ENCODE peak calls at places on chromosomes 1 and 21, in nine cellular contexts. T is iPS DF 6.9; R is AG04449; L is fibroblast of lung; H is cardiac fibroblast; I is fibroblast of mammary gland; W is right cardiac atrium; P is left ventricle myocardium inferior; F is CD8-positive, alpha-beta memory T cell. K is an unnamed sample.

GRCh38 chr1:80155371-80155770 is 1148.8 kb upstream of the ADGRL4 start:
- DNase-seq in H (peak), L (no peak), F (no peak), I (peak), W (no peak), T (no peak), P (no peak), R (no peak), K (no peak)

GRCh38 chr1:2865571-2866414 is 64.3 kb upstream of the TTC34 start:
- DNase-seq in H (no peak), I (no peak), T (no peak), R (no peak), L (no peak), W (peak), F (no peak), P (no peak), K (no peak)

GRCh38 chr1:40633563-40634376 is 31.7 kb downstream of the RIMS3 start:
- DNase-seq in R (no peak), P (peak), T (no peak), F (no peak), I (no peak), L (no peak), W (peak), H (no peak), K (no peak)

GRCh38 chr1:212229654-212230053 is 55.6 kb upstream of the PPP2R5A start:
- DNase-seq in H (peak), F (no peak), I (peak), L (peak), P (no peak), W (no peak), R (no peak), T (no peak), K (no peak)

GRCh38 chr1:180912211-180912800 is 391 bp upstream of the KIAA1614 start:
- DNase-seq in W (peak), R (no peak), L (peak), T (no peak), F (no peak), H (peak), P (no peak), I (peak), K (no peak)

GRCh38 chr21:38323721-38324591 is 67.2 kb downstream of the KCNJ15 start:
- DNase-seq in T (peak), F (no peak), I (peak), W (no peak), P (no peak), H (peak), L (peak), R (peak), K (peak)

GRCh38 chr1:91795601-91796389 is 90.2 kb downstream of the TGFBR3 start:
- DNase-seq in F (no peak), R (peak), L (peak), W (no peak), T (no peak), I (peak), H (peak), P (no peak), K (peak)

GRCh38 chr1:235286667-235287066 is 41.3 kb downstream of the ARID4B start:
- DNase-seq in T (no peak), P (no peak), I (peak), L (peak), F (no peak), R (no peak), H (no peak), W (no peak), K (no peak)

GRCh38 chr1:205774277-205775014 is 836 bp downstream of the RAB29 start:
- DNase-seq in T (no peak), R (no peak), L (peak), W (no peak), H (peak), F (peak), P (no peak), I (no peak), K (no peak)

GRCh38 chr1:92709738-92710137 is 75.2 kb downstream of the EVI5 start:
- DNase-seq in W (no peak), R (peak), P (no peak), T (no peak), L (peak), I (peak), H (peak), F (no peak), K (peak)

GRCh38 chr1:10561497-10561896 is 86.7 kb downstream of the PEX14 start:
- DNase-seq in W (no peak), F (no peak), R (no peak), H (peak), P (no peak), T (no peak), L (peak), I (peak), K (peak)

GRCh38 chr1:37083551-37084119 is 49.3 kb upstream of the GRIK3 start:
- DNase-seq in I (no peak), R (no peak), H (no peak), P (no peak), T (no peak), W (no peak), F (no peak), L (no peak), K (no peak)

GRCh38 chr1:200808846-200809245 is 63.9 kb upstream of the GPR25 start:
- DNase-seq in T (no peak), L (no peak), F (no peak), R (no peak), W (no peak), I (no peak), P (no peak), H (no peak), K (no peak)

GRCh38 chr1:150876111-150876434 is 326 bp downstream of the ARNT start:
- DNase-seq in R (no peak), H (peak), L (peak), W (no peak), T (peak), F (no peak), I (peak), P (no peak), K (peak)

GRCh38 chr1:223195281-223195680 is 52.2 kb upstream of the TLR5 start:
- DNase-seq in I (no peak), P (no peak), H (no peak), L (no peak), W (no peak), F (no peak), R (no peak), T (no peak), K (no peak)

GRCh38 chr21:42338730-42339715 is 11.8 kb downstream of the TFF2 start:
- DNase-seq in I (no peak), T (no peak), H (no peak), L (no peak), F (no peak), P (no peak), W (no peak), R (no peak), K (no peak)

GRCh38 chr1:24586970-24587820 is 31.3 kb downstream of the NCMAP start:
- DNase-seq in T (peak), W (no peak), R (peak), I (peak), L (peak), F (peak), H (peak), P (no peak), K (peak)

GRCh38 chr1:21783679-21784603 is 992 bp upstream of the USP48 start:
- DNase-seq in L (peak), F (no peak), T (peak), R (no peak), W (peak), P (no peak), H (peak), I (peak), K (peak)

GRCh38 chr1:166952002-166952746 is 23.2 kb downstream of the ILDR2 start:
- DNase-seq in L (peak), T (no peak), I (peak), H (peak), R (no peak), W (no peak), P (peak), F (no peak), K (peak)

GRCh38 chr1:207034998-207035397 is 2.4 kb upstream of the C1orf116 start:
- DNase-seq in I (peak), H (no peak), R (no peak), F (no peak), T (no peak), L (peak), P (no peak), W (no peak), K (no peak)

GRCh38 chr21:23887709-23888303 is 1719.5 kb downstream of the MRPL39 start:
- DNase-seq in R (no peak), W (no peak), T (no peak), P (no peak), H (no peak), I (no peak), F (peak), L (no peak), K (no peak)

GRCh38 chr1:4724001-4724400 is 69.6 kb downstream of the AJAP1 start:
- DNase-seq in L (no peak), W (no peak), P (no peak), T (no peak), F (no peak), I (no peak), R (no peak), H (no peak), K (no peak)

GRCh38 chr1:243580984-243581383 is 269.1 kb downstream of the AKT3 start:
- DNase-seq in P (no peak), L (no peak), F (no peak), R (no peak), T (no peak), I (no peak), H (no peak), W (no peak), K (no peak)

GRCh38 chr1:244022301-244022700 is 28.8 kb upstream of the ZBTB18 start:
- DNase-seq in R (peak), P (no peak), F (no peak), L (no peak), T (no peak), H (peak), I (peak), W (no peak), K (no peak)

GRCh38 chr21:29975776-29976175 is 36.0 kb upstream of the GRIK1 start:
- DNase-seq in W (no peak), F (no peak), P (no peak), R (no peak), T (no peak), L (no peak), H (no peak), I (no peak), K (no peak)

GRCh38 chr1:4778056-4778455 is 123.6 kb downstream of the AJAP1 start:
- DNase-seq in T (no peak), F (no peak), H (no peak), L (no peak), I (no peak), W (no peak), R (no peak), P (no peak), K (no peak)

GRCh38 chr1:99004270-99005141 is at the start of gene PLPPR5:
- DNase-seq in P (no peak), I (peak), L (peak), R (no peak), H (peak), W (peak), F (no peak), T (no peak), K (no peak)

GRCh38 chr1:206079130-206079529 is 26.2 kb downstream of the RHEX start:
- DNase-seq in F (no peak), T (no peak), P (no peak), L (no peak), W (no peak), I (no peak), R (no peak), H (no peak), K (no peak)

GRCh38 chr1:183461350-183461749 is 10.9 kb upstream of the SMG7 start:
- DNase-seq in R (no peak), W (no peak), L (no peak), P (no peak), F (no peak), T (peak), H (peak), I (peak), K (no peak)

GRCh38 chr1:198007687-198008627 is 90.8 kb downstream of the LHX9 start:
- DNase-seq in I (no peak), P (no peak), F (no peak), W (no peak), T (no peak), R (no peak), H (peak), L (peak), K (no peak)

GRCh38 chr1:38208720-38209632 is 162.4 kb upstream of the POU3F1 start:
- DNase-seq in T (no peak), R (no peak), W (no peak), I (no peak), F (no peak), P (no peak), L (no peak), H (no peak), K (no peak)

GRCh38 chr1:165828103-165828558 is 717 bp downstream of the UCK2 start:
- DNase-seq in R (no peak), L (peak), W (peak), I (peak), F (peak), P (peak), H (peak), T (no peak), K (no peak)

GRCh38 chr1:246588322-246588721 is 22.1 kb downstream of the CNST start:
- DNase-seq in H (peak), R (no peak), T (no peak), I (peak), P (no peak), F (no peak), L (peak), W (no peak), K (no peak)

GRCh38 chr1:12811409-12811784 is 19.8 kb downstream of the PRAMEF11 start:
- DNase-seq in H (no peak), T (no peak), R (no peak), F (no peak), I (no peak), L (no peak), P (no peak), W (no peak), K (no peak)

GRCh38 chr1:201222125-201222524 is 31.5 kb downstream of the IGFN1 start:
- DNase-seq in W (no peak), F (no peak), T (no peak), R (no peak), I (no peak), P (no peak), H (no peak), L (no peak), K (no peak)

GRCh38 chr1:36321119-36321951 is 2.1 kb downstream of the EVA1B start:
- DNase-seq in R (no peak), F (no peak), T (peak), P (peak), H (peak), L (peak), I (peak), W (peak), K (peak)

GRCh38 chr1:39275836-39276507 is 71.5 kb downstream of the MACF1 start:
- DNase-seq in P (no peak), W (no peak), I (no peak), T (no peak), F (no peak), H (no peak), L (peak), R (no peak), K (no peak)

GRCh38 chr1:99062192-99062591 is 57.5 kb upstream of the PLPPR5 start:
- DNase-seq in I (no peak), W (no peak), T (no peak), F (no peak), H (no peak), L (no peak), P (no peak), R (no peak), K (no peak)

GRCh38 chr1:156582388-156583022 is 3.0 kb downstream of the TTC24 start:
- DNase-seq in R (no peak), F (no peak), T (no peak), I (no peak), H (no peak), L (no peak), P (no peak), W (no peak), K (no peak)

GRCh38 chr1:85333186-85333585 is 56.8 kb upstream of the BCL10 start:
- DNase-seq in T (no peak), H (no peak), F (no peak), W (no peak), L (no peak), I (no peak), P (no peak), R (no peak), K (no peak)

GRCh38 chr1:85328713-85329376 is 52.4 kb upstream of the BCL10 start:
- DNase-seq in I (peak), R (peak), P (no peak), F (no peak), L (peak), T (no peak), H (peak), W (no peak), K (peak)

GRCh38 chr1:85330206-85330605 is 53.8 kb upstream of the BCL10 start:
- DNase-seq in I (peak), H (peak), W (no peak), T (no peak), F (no peak), P (no peak), L (peak), R (peak), K (peak)

GRCh38 chr1:85332575-85332974 is 56.1 kb upstream of the BCL10 start:
- DNase-seq in P (no peak), R (no peak), W (no peak), I (no peak), H (no peak), T (no peak), F (no peak), L (no peak), K (no peak)

GRCh38 chr1:85330711-85331290 is 54.4 kb upstream of the BCL10 start:
- DNase-seq in R (peak), F (no peak), I (peak), L (peak), H (peak), T (no peak), P (peak), W (peak), K (peak)
- H3K4me3 ChIP-seq in R (no peak), F (no peak), I (no peak), L (no peak), H (no peak), T (no peak), P (no peak), W (no peak), K (no peak)

DNA sequence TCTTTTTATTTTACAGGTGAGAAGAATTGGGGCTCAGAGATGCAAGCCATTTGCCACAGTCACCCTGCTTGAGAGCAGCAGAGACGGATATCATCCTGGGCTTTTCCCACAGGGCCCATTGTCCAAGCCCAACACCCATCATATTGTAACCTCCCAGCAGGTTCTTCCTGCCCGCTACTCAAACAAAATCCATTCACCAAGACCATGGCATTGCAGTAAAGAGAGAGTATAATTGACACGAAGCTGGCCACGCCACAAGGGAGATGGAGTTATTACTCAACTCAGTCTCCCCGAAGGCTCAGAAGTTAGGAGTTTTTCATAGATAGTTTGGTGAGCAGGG is 60.9 kb upstream of the KLHDC7A start:
- DNase-seq in F (no peak), I (no peak), W (no peak), H (no peak), L (no peak), R (no peak), P (no peak), T (no peak), K (no peak)
- H3K4me3 ChIP-seq in F (no peak), I (no peak), W (no peak), H (no peak), L (no peak), R (no peak), P (no peak), T (no peak), K (no peak)

GRCh38 chr1:78096976-78097375 is 51.2 kb downstream of the GIPC2 start:
- DNase-seq in W (no peak), T (no peak), I (no peak), P (no peak), R (no peak), L (peak), F (no peak), H (peak), K (no peak)
- H3K4me3 ChIP-seq in W (no peak), T (no peak), I (no peak), P (no peak), R (no peak), L (no peak), F (no peak), H (no peak), K (no peak)

GRCh38 chr21:46641656-46642055 is 6.2 kb downstream of the PRMT2 start:
- DNase-seq in F (no peak), W (no peak), I (no peak), T (no peak), L (peak), H (no peak), R (no peak), P (no peak), K (no peak)
- H3K4me3 ChIP-seq in F (no peak), W (no peak), I (no peak), T (no peak), L (no peak), H (no peak), R (no peak), P (no peak), K (no peak)

K was measured in astrocyte of the cerebellum.